ENCODE peak calls at places on chromosomes 3 and 15, in seven cellular contexts. N is MM.1S, T is lower lobe of right lung, U is adrenal gland, J is Panc1, Y is sigmoid colon, G is left ventricle myocardium inferior. D is an unnamed sample.
A peak's percentile ranks its signal among the peaks of the same experiment; 100 is the strongest.

GRCh38 chr15:51580385-51580784 is 42.2 kb downstream of the DMXL2 start:
- DNase-seq in N (no peak), T (no peak), U (no peak), J (no peak), Y (no peak), G (no peak), D (no peak)

GRCh38 chr3:71919572-71919971 is 134.6 kb upstream of the PROK2 start:
- DNase-seq in N (no peak), T (no peak), U (no peak), J (no peak), Y (no peak), G (no peak), D (no peak)

GRCh38 chr3:56005196-56005805 is 463.0 kb downstream of the ERC2 start:
- DNase-seq in N (peak; percentile 58), T (no peak), U (no peak), J (no peak), Y (no peak), G (no peak), D (no peak)

GRCh38 chr3:113654851-113655250 is 41.6 kb downstream of the USF3 start:
- DNase-seq in N (no peak), T (no peak), U (no peak), J (no peak), Y (no peak), G (no peak), D (no peak)

GRCh38 chr3:57596495-57597239 is 477 bp downstream of the ARF4 start:
- DNase-seq in N (peak; percentile 55), T (peak; percentile 92), U (peak; percentile 76), J (no peak), Y (peak; percentile 94), G (peak; percentile 83), D (peak; percentile 88)

GRCh38 chr3:133595341-133595740 is 21.9 kb downstream of the CDV3 start:
- DNase-seq in N (no peak), T (no peak), U (no peak), J (no peak), Y (no peak), G (no peak), D (no peak)

GRCh38 chr15:81385110-81386076 is 11.4 kb upstream of the TMC3 start:
- DNase-seq in N (no peak), T (no peak), U (no peak), J (no peak), Y (no peak), G (no peak), D (no peak)

GRCh38 chr3:51710631-51711351 is 3.9 kb downstream of the GRM2 start:
- DNase-seq in N (no peak), T (no peak), U (peak; percentile 8), J (no peak), Y (no peak), G (no peak), D (no peak)

GRCh38 chr15:72315706-72316370 is 4.1 kb downstream of the CELF6 start:
- DNase-seq in N (no peak), T (no peak), U (no peak), J (no peak), Y (no peak), G (no peak), D (no peak)

GRCh38 chr15:70362911-70363310 is 265.2 kb upstream of the TLE3 start:
- DNase-seq in N (no peak), T (no peak), U (no peak), J (no peak), Y (peak; percentile 71), G (no peak), D (peak; percentile 39)

GRCh38 chr15:92315144-92315543 is 78.5 kb upstream of the ST8SIA2 start:
- DNase-seq in N (no peak), T (no peak), U (no peak), J (no peak), Y (no peak), G (no peak), D (no peak)

GRCh38 chr15:42018306-42019224 is 2.3 kb downstream of the PLA2G4E start:
- DNase-seq in N (no peak), T (no peak), U (no peak), J (no peak), Y (peak; percentile 60), G (peak; percentile 52), D (no peak)

GRCh38 chr15:101132390-101133180 is 119.3 kb downstream of the CHSY1 start:
- DNase-seq in N (no peak), T (peak; percentile 23), U (no peak), J (no peak), Y (no peak), G (no peak), D (no peak)

DNA sequence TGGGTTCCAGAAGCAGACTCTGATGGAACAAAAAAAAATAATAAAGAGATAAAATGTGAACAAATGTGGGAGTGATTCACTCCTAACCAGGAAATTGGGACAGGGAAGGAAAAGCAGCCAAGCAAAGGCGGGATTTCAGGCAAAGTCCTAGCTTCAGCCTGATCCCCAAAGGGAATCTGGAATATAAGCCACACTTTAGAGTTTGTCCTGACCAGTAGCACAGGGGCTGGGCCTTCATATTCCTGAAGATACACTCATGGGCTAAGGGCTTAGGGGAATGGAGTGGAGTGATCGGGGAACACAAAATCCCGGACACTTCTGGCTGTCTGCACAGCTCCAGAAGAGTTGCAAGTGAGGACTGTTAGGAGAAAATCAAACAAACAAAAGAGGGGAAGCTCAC is 135.0 kb upstream of the COL8A1 start:
- DNase-seq in N (no peak), T (no peak), U (no peak), J (no peak), Y (no peak), G (no peak), D (no peak)
- H3K27ac ChIP-seq in N (peak overlapping the region; percentile 10), T (peak overlapping the region; percentile 32), U (no peak overlapping the region), J (no peak overlapping the region), Y (peak overlapping the region; percentile 25), G (peak overlapping the region; percentile 67), D (peak overlapping the region; percentile 8)

GRCh38 chr3:59049671-59050331 is at the start of gene CFAP20DC:
- DNase-seq in N (peak; percentile 98), T (peak; percentile 94), U (peak; percentile 91), J (peak; percentile 78), Y (peak; percentile 92), G (peak; percentile 89), D (peak; percentile 94)
- H3K4me3 ChIP-seq in N (peak within 1 kb of the TSS; percentile 63), T (peak within 1 kb of the TSS; percentile 61), U (peak within 1 kb of the TSS; percentile 61), J (peak within 1 kb of the TSS; percentile 68), Y (peak within 1 kb of the TSS; percentile 58), G (peak within 1 kb of the TSS; percentile 75), D (peak within 1 kb of the TSS; percentile 57)

DNA sequence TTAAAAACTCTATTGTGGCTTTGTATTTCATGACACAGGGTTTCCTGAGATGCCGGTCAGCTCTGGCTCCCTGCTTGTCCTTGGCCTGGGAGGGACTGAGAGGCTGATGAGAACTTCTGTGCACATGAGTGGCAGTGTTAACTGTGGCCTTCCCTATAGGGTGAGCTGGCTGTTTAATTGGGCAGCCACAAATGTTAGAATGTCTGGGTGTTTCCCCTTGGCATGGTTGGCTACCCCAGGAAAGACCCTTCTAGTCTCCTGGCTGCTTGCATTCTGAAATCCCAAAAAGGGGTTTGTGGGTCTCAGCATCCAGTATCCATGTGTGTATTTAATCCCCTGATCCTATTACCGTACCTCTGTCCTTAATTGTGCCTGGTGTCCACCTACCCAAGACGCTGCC is 3.0 kb upstream of the KLF13 start:
- DNase-seq in N (no peak), T (no peak), U (no peak), J (no peak), Y (no peak), G (no peak), D (no peak)
- H3K27ac ChIP-seq in N (no peak overlapping the region), T (no peak overlapping the region), U (no peak overlapping the region), J (no peak overlapping the region), Y (no peak overlapping the region), G (no peak overlapping the region), D (peak overlapping the region; percentile 100)

GRCh38 chr15:78263907-78264303 is 457 bp upstream of the DNAJA4 start:
- DNase-seq in N (no peak), T (no peak), U (peak; percentile 36), J (no peak), Y (no peak), G (no peak), D (no peak)
- H3K4me3 ChIP-seq in N (peak overlapping the region; percentile 20), T (peak overlapping the region; percentile 74), U (peak overlapping the region; percentile 32), J (peak overlapping the region; percentile 49), Y (peak overlapping the region; percentile 74), G (peak overlapping the region; percentile 78), D (peak overlapping the region; percentile 55)

DNA sequence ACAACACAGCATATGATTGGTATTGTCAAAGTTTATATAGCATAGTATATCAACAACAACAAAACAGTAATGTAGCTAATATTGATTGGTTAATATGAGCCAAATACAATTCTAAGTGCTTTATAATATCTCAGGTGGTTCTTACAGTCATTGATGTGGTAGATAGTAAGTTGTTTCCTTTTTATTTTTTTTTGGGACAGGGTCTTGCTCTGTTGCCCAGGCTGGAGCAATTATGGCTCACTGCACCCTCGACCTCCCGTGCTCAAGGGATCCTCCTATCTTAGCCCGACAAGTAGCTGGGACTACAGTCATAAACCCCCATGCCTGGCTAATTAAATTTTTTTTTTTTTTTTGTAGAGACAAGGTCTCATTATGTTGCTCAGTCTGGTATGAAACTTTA is 2.7 kb downstream of the RNF13 start:
- DNase-seq in N (no peak), T (no peak), U (no peak), J (no peak), Y (no peak), G (no peak), D (no peak)
- H3K27ac ChIP-seq in N (no peak overlapping the region), T (peak overlapping the region; percentile 32), U (no peak overlapping the region), J (no peak overlapping the region), Y (peak overlapping the region; percentile 8), G (peak overlapping the region; percentile 31), D (peak overlapping the region; percentile 98)

DNA sequence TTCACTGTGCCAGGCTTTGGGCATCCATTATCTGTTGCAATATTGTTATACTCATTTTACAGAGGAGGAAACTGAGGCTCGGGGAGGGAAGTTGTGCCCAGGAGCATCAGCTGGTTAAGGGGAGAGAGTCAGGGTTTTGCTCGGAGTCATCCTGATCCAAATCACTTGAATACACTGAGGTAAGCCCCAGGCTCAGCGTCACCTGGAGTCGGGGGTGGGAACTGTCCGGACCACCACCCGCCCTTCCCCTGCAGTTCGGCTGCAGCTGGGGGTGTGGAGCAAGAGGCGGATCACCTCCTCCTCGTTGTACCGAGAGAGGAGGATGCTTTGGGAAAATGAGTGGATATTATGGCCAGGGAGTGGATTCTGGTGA is 646 bp downstream of the HRH1 start:
- DNase-seq in N (no peak), T (no peak), U (no peak), J (no peak), Y (no peak), G (no peak), D (no peak)
- H3K4me3 ChIP-seq in N (no peak overlapping the region), T (peak overlapping the region; percentile 63), U (no peak overlapping the region), J (peak overlapping the region; percentile 51), Y (peak overlapping the region; percentile 73), G (peak overlapping the region; percentile 65), D (peak overlapping the region; percentile 48)

DNA sequence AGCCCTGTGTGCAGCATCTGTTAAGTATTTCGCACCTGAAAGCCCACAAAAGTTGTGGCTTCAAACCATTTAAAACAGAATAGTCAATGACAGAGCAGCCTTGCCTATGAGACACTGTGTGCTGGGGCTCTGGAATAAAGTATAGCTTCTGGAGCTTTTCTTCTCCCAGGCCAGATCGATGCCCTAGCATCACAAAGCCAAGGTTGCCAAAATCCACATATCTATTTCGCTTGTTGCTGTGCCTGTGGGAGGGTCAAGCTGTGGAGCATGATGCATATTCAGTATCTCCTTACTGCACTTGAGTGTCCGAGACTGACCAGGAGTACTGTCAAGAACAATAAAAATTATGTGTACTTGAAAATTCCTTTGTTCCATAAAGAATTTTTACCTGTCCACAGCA is 7.6 kb downstream of the PLOD2 start:
- DNase-seq in N (no peak), T (no peak), U (no peak), J (no peak), Y (no peak), G (no peak), D (no peak)
- H3K27ac ChIP-seq in N (no peak overlapping the region), T (no peak overlapping the region), U (no peak overlapping the region), J (peak overlapping the region; percentile 26), Y (peak overlapping the region; percentile 93), G (peak overlapping the region; percentile 98), D (no peak overlapping the region)

D was measured in left lung.